ENCODE peak calls at places on chromosomes 12 and 14, in four cellular contexts. B, U, H and D are unnamed samples.

GRCh38 chr14:68816943-68817430 is 24.1 kb upstream of the ZFP36L1 start:
- DNase-seq in B (no peak), U (no peak), H (no peak), D (no peak)

GRCh38 chr12:76085159-76085868 is 829 bp upstream of the NAP1L1 start:
- DNase-seq in B (no peak), U (no peak), H (no peak), D (peak)

GRCh38 chr12:92603741-92604432 is 98.9 kb upstream of the PLEKHG7 start:
- DNase-seq in B (no peak), U (no peak), H (no peak), D (no peak)

GRCh38 chr12:7241404-7242005 is 52.0 kb downstream of the PEX5 start:
- DNase-seq in B (no peak), U (peak), H (no peak), D (no peak)

GRCh38 chr12:50986961-50987737 is 34.8 kb downstream of the HIGD1C start:
- DNase-seq in B (peak), U (peak), H (peak), D (no peak)

GRCh38 chr14:58871972-58872530 is 234.3 kb downstream of the DACT1 start:
- DNase-seq in B (no peak), U (no peak), H (no peak), D (no peak)

GRCh38 chr14:20400589-20400964 is 12.7 kb downstream of the TEP1 start:
- DNase-seq in B (no peak), U (no peak), H (no peak), D (no peak)

GRCh38 chr12:7917392-7918267 is 18.4 kb downstream of the SLC2A3 start:
- DNase-seq in B (no peak), U (no peak), H (no peak), D (no peak)

GRCh38 chr12:10982244-10982643 is 4.5 kb downstream of the TAS2R50 start:
- DNase-seq in B (no peak), U (no peak), H (no peak), D (peak)

GRCh38 chr12:24499151-24500146 is 449.5 kb downstream of the BCAT1 start:
- DNase-seq in B (no peak), U (no peak), H (no peak), D (no peak)

GRCh38 chr14:51398898-51399297 is 158.9 kb downstream of the TMX1 start:
- DNase-seq in B (no peak), U (peak), H (no peak), D (no peak)

GRCh38 chr12:1936406-1937320 is 18.2 kb upstream of the CACNA2D4 start:
- DNase-seq in B (no peak), U (peak), H (no peak), D (no peak)

GRCh38 chr12:96907681-96908163 is 665 bp downstream of the NEDD1 start:
- DNase-seq in B (peak), U (peak), H (no peak), D (peak)

GRCh38 chr12:26135010-26135420 is 10.2 kb upstream of the BHLHE41 start:
- DNase-seq in B (no peak), U (peak), H (peak), D (no peak)